ENCODE peak calls at places on chromosomes 12 and 14, in four cellular contexts. A is GM10248; X is effector memory CD4-positive, alpha-beta T cell; S is epithelial cell of esophagus. Z is an unnamed sample.

GRCh38 chr14:60311417-60311816 is 62.4 kb downstream of the PPM1A start:
- DNase-seq in A (no peak), S (no peak), X (no peak), Z (no peak)

GRCh38 chr12:24864796-24865125 is 84.1 kb downstream of the BCAT1 start:
- DNase-seq in A (peak), X (no peak), S (no peak), Z (no peak)

GRCh38 chr12:109581856-109582255 is 8.3 kb downstream of the MVK start:
- DNase-seq in X (no peak), A (no peak), S (peak), Z (no peak)

GRCh38 chr12:131051155-131051473 is 97.4 kb downstream of the ADGRD1 start:
- DNase-seq in S (no peak), A (no peak), X (no peak), Z (no peak)

GRCh38 chr12:100368066-100368465 is 11.2 kb downstream of the SLC17A8 start:
- DNase-seq in A (no peak), S (no peak), X (no peak), Z (no peak)

GRCh38 chr14:74475678-74476077 is 17.4 kb downstream of the NPC2 start:
- DNase-seq in X (no peak), A (no peak), S (peak), Z (no peak)

GRCh38 chr12:50740307-50740706 is 23.6 kb upstream of the ATF1 start:
- DNase-seq in X (no peak), S (peak), A (no peak), Z (no peak)

GRCh38 chr14:71918955-71919354 is 13.3 kb upstream of the RGS6 start:
- DNase-seq in X (no peak), A (no peak), S (no peak), Z (no peak)

GRCh38 chr12:5442251-5443006 is 10.5 kb downstream of the NTF3 start:
- DNase-seq in A (no peak), S (peak), X (no peak), Z (no peak)

GRCh38 chr14:100547633-100548294 is 39.5 kb downstream of the BEGAIN start:
- DNase-seq in X (peak), A (no peak), S (no peak), Z (peak)

GRCh38 chr14:64761441-64762043 is 57.3 kb downstream of the PLEKHG3 start:
- DNase-seq in X (no peak), S (no peak), A (no peak), Z (no peak)

GRCh38 chr14:49367696-49368095 is 218.5 kb downstream of the RPS29 start:
- DNase-seq in X (no peak), A (no peak), S (no peak), Z (no peak)

GRCh38 chr14:22888662-22889061 is 5.6 kb downstream of the REM2 start:
- DNase-seq in A (no peak), X (no peak), S (no peak), Z (no peak)

GRCh38 chr14:22429546-22429945 is 159.5 kb downstream of the DAD1 start:
- DNase-seq in S (no peak), X (no peak), A (no peak), Z (no peak)

GRCh38 chr12:131736807-131737484 is 26.1 kb downstream of the SFSWAP start:
- DNase-seq in S (peak), A (no peak), X (no peak), Z (no peak)

GRCh38 chr14:103273847-103274615 is 60.0 kb upstream of the EIF5 start:
- DNase-seq in S (no peak), A (no peak), X (no peak), Z (no peak)